ENCODE peak calls at places on chromosomes 13 and 19, in ten cellular contexts. D is cardiac muscle cell, S is breast epithelium, F is fibroblast of lung, K is aorta, Z is transverse colon, E is hepatocyte, G is mesendoderm, W is upper lobe of left lung, C is lung. P is an unnamed sample.
A peak's percentile ranks its signal among the peaks of the same experiment; 100 is the strongest.

GRCh38 chr19:3618144-3618810 is 8.3 kb downstream of the CACTIN start:
- DNase-seq in Z (peak; percentile 70), G (peak; percentile 49), K (peak; percentile 95), F (peak; percentile 23), E (peak; percentile 71), C (no peak), S (no peak), D (peak; percentile 51), W (peak; percentile 50), P (peak; percentile 72)

GRCh38 chr19:53057904-53058579 is 13.5 kb downstream of the ERVV-2 start:
- DNase-seq in D (peak; percentile 82), S (no peak), F (no peak), K (no peak), W (no peak), Z (no peak), C (no peak), G (peak; percentile 67), E (peak; percentile 86), P (no peak)

GRCh38 chr19:57978586-57979289 is 4.4 kb upstream of the C19orf18 start:
- DNase-seq in F (peak; percentile 12), S (no peak), G (peak; percentile 37), D (no peak), W (no peak), C (no peak), E (no peak), Z (no peak), K (no peak), P (no peak)

GRCh38 chr13:113552079-113552478 is 32.5 kb upstream of the TFDP1 start:
- DNase-seq in E (no peak), C (peak; percentile 13), S (no peak), G (no peak), Z (peak; percentile 5), W (no peak), K (peak; percentile 57), D (no peak), F (no peak), P (no peak)

GRCh38 chr19:47210689-47211316 is 20.2 kb downstream of the BBC3 start:
- DNase-seq in W (peak; percentile 77), Z (peak; percentile 86), D (peak; percentile 80), S (peak; percentile 70), F (peak; percentile 64), G (peak; percentile 89), E (peak; percentile 87), C (peak; percentile 83), K (no peak), P (peak; percentile 95)

GRCh38 chr19:10389863-10390262 is 9.5 kb upstream of the TYK2 start:
- DNase-seq in K (no peak), S (no peak), C (no peak), F (no peak), E (no peak), W (no peak), Z (no peak), G (peak; percentile 38), D (no peak), P (no peak)

GRCh38 chr13:73394066-73394465 is 335.3 kb downstream of the KLF5 start:
- DNase-seq in F (no peak), E (no peak), W (no peak), K (no peak), S (no peak), Z (no peak), D (no peak), G (no peak), C (no peak), P (no peak)

GRCh38 chr13:83515267-83515666 is 367.0 kb downstream of the SLITRK1 start:
- DNase-seq in F (peak; percentile 41), S (no peak), Z (no peak), K (no peak), D (no peak), W (no peak), G (no peak), C (no peak), E (no peak), P (no peak)

GRCh38 chr19:40756502-40757110 is 5.6 kb downstream of the SNRPA start:
- DNase-seq in G (no peak), D (no peak), W (no peak), S (no peak), C (no peak), Z (no peak), K (no peak), E (no peak), F (no peak), P (no peak)

GRCh38 chr19:40758491-40758890 is 7.5 kb downstream of the SNRPA start:
- DNase-seq in F (no peak), E (no peak), C (no peak), K (no peak), W (no peak), S (no peak), D (no peak), G (no peak), Z (no peak), P (no peak)

GRCh38 chr19:40755248-40755624 is 4.2 kb downstream of the SNRPA start:
- DNase-seq in F (no peak), Z (no peak), W (no peak), G (no peak), D (no peak), C (no peak), S (no peak), K (no peak), E (no peak), P (no peak)

GRCh38 chr19:40762754-40763153 is 11.8 kb downstream of the SNRPA start:
- DNase-seq in S (no peak), K (no peak), E (no peak), Z (no peak), W (no peak), D (no peak), C (no peak), F (peak; percentile 53), G (no peak), P (no peak)

DNA sequence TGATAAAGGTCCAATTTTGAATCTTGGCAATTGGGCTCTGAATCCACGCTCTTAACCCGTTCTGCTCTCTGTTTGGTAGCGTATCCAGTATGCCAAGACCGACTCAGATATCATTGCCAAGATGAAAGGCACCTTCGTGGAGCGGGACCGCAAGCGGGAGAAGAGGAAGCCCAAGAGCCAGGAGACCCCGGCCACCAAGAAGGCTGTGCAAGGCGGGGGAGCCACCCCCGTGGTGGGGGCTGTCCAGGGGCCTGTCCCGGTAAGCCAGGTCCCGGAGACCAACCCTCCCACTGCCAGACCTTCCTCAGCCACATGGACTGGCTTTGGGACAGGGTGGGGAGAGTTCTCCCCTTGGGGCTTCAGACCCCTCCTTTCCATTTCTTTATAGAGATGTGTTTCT is 8.3 kb downstream of the SNRPA start:
- DNase-seq in S (no peak), E (no peak), Z (no peak), K (no peak), D (no peak), W (no peak), C (no peak), G (no peak), F (no peak), P (no peak)
- H3K36me3 ChIP-seq in S (peaks cover 22% of the 10 kb centered on the region), E (peaks cover 3% of the 10 kb centered on the region), Z (peaks cover 69% of the 10 kb centered on the region), K (peaks cover 10% of the 10 kb centered on the region), D (peaks cover 53% of the 10 kb centered on the region), W (peaks cover 68% of the 10 kb centered on the region), C (peaks cover 69% of the 10 kb centered on the region), G (peaks cover 39% of the 10 kb centered on the region), F (peaks cover 44% of the 10 kb centered on the region), P (peaks cover 26% of the 10 kb centered on the region)

DNA sequence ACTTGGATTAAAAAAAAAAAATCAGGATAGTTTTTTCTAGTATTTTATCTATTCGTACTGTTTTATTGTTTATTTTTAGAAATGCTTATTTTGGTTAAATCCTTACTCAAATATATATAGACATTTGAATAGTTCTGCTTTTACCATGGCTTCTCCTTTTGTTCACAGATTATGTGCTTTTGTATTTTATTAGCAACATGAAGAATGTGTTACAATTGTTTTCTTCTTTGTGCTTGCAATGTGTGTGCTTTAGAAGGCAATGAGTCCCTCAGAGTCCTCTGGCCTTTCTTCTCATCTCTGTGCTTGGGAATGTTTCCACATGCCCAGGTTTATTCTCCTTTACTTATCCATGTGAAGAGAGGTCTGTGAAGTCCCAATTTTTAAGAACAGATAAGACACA is 324.0 kb downstream of the KCNRG start:
- DNase-seq in G (no peak), K (no peak), F (no peak), C (no peak), D (no peak), Z (no peak), W (no peak), E (no peak), S (no peak), P (no peak)
- H3K36me3 ChIP-seq in G (no peaks in the 10 kb centered on the region), K (no peaks in the 10 kb centered on the region), F (no peaks in the 10 kb centered on the region), C (no peaks in the 10 kb centered on the region), D (no peaks in the 10 kb centered on the region), Z (no peaks in the 10 kb centered on the region), W (no peaks in the 10 kb centered on the region), E (no peaks in the 10 kb centered on the region), S (no peaks in the 10 kb centered on the region), P (no peaks in the 10 kb centered on the region)

DNA sequence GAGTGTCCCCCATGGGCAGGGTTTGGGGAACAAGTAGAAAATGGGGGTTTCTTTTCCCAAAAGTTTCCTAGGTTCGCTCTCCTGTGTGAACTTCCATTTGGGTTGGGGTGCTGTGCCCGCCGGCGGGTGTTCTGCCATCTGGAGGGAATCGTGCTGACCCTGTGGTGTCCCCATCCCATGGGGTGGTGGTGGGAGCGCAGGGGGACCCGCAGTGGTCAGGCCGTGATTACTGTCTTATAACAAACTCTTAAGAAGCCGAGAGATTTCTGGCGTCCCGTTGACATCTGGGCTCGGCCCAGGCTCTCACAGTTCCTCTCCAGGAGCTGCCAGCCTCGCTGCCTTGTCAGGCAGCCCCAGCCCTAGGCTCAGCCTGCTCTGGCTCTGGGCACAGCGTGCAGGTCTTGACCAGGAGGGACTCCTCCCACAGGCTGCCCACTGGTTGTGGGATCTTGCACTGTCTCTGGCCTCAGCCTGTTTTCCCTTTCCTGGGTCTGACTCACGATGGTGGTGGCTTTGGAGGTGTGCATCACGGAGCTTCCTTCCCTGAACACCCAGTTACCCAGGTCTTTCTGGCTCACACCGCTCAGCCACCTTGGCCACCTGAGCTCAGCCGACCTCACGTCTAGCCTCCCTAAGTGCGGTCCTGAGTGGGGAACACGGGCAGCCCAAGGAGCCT is 34.5 kb downstream of the PLEKHJ1 start:
- DNase-seq in Z (no peak), F (no peak), D (no peak), E (no peak), G (no peak), C (no peak), W (no peak), K (no peak), S (no peak), P (no peak)
- H3K36me3 ChIP-seq in Z (no peaks in the 10 kb centered on the region), F (peaks cover 28% of the 10 kb centered on the region), D (peaks cover 3% of the 10 kb centered on the region), E (no peaks in the 10 kb centered on the region), G (peaks cover 1% of the 10 kb centered on the region), C (peaks cover 39% of the 10 kb centered on the region), W (peaks cover 32% of the 10 kb centered on the region), K (no peaks in the 10 kb centered on the region), S (no peaks in the 10 kb centered on the region), P (no peaks in the 10 kb centered on the region)

GRCh38 chr19:23402388-23402787 is 7.1 kb upstream of the ZNF91 start:
- DNase-seq in S (no peak), G (no peak), F (no peak), K (no peak), W (no peak), D (no peak), Z (no peak), E (no peak), C (no peak), P (no peak)

GRCh38 chr19:23403581-23404324 is 8.5 kb upstream of the ZNF91 start:
- DNase-seq in C (no peak), G (peak; percentile 67), Z (peak; percentile 87), W (no peak), E (peak; percentile 84), D (no peak), S (no peak), F (no peak), K (no peak), P (peak; percentile 69)

GRCh38 chr19:23403024-23403423 is 7.8 kb upstream of the ZNF91 start:
- DNase-seq in G (no peak), E (peak; percentile 27), K (no peak), D (no peak), Z (no peak), S (no peak), F (no peak), C (no peak), W (no peak), P (no peak)

GRCh38 chr19:23406716-23407115 is 11.4 kb upstream of the ZNF91 start:
- DNase-seq in G (no peak), K (no peak), D (no peak), C (no peak), F (no peak), E (no peak), Z (peak; percentile 22), S (no peak), W (no peak), P (no peak)

GRCh38 chr19:23404676-23405075 is 9.4 kb upstream of the ZNF91 start:
- DNase-seq in S (no peak), Z (no peak), E (no peak), G (no peak), W (no peak), F (no peak), D (no peak), K (no peak), C (no peak), P (no peak)
- H3K36me3 ChIP-seq in S (no peaks in the 10 kb centered on the region), Z (no peaks in the 10 kb centered on the region), E (no peaks in the 10 kb centered on the region), G (peaks cover 14% of the 10 kb centered on the region), W (no peaks in the 10 kb centered on the region), F (no peaks in the 10 kb centered on the region), D (no peaks in the 10 kb centered on the region), K (no peaks in the 10 kb centered on the region), C (no peaks in the 10 kb centered on the region), P (no peaks in the 10 kb centered on the region)